ENCODE peak calls at places on chromosome 18, in seven cellular contexts. V is HFFc6, M is transverse colon, Z is endothelial cell, P is progenitor cell of endocrine pancreas, O is spleen, D is nephron progenitor cell. Y is an unnamed sample.

GRCh38 chr18:37012452-37012851 is 183.5 kb downstream of the KIAA1328 start:
- DNase-seq in P (no peak), Z (no peak), M (no peak), V (no peak), O (no peak), D (no peak), Y (no peak)

GRCh38 chr18:57542801-57543427 is 43.6 kb downstream of the FECH start:
- DNase-seq in Z (no peak), D (peak; percentile 23), O (no peak), P (no peak), V (peak; percentile 46), M (no peak), Y (no peak)

GRCh38 chr18:37778417-37779165 is 213.0 kb upstream of the CELF4 start:
- DNase-seq in M (peak; percentile 43), V (peak; percentile 2), O (peak; percentile 82), D (peak; percentile 92), Z (peak; percentile 89), P (peak; percentile 75), Y (no peak)

GRCh38 chr18:3119401-3120323 is 100.1 kb downstream of the MYOM1 start:
- DNase-seq in Z (no peak), P (no peak), M (peak; percentile 26), V (no peak), O (no peak), D (no peak), Y (no peak)

GRCh38 chr18:79524181-79525078 is 128.7 kb downstream of the NFATC1 start:
- DNase-seq in P (no peak), V (no peak), M (no peak), Z (no peak), D (no peak), O (peak; percentile 89), Y (peak; percentile 56)

GRCh38 chr18:70998490-70998889 is 709.6 kb downstream of the SOCS6 start:
- DNase-seq in M (no peak), Z (no peak), V (no peak), D (no peak), P (no peak), O (no peak), Y (no peak)

GRCh38 chr18:9861933-9862332 is 23.8 kb upstream of the TXNDC2 start:
- DNase-seq in M (no peak), P (no peak), D (no peak), V (no peak), Z (no peak), O (no peak), Y (no peak)

GRCh38 chr18:54926593-54927297 is 32.5 kb downstream of the CCDC68 start:
- DNase-seq in D (no peak), Z (no peak), O (no peak), M (no peak), V (peak; percentile 8), P (no peak), Y (no peak)

GRCh38 chr18:3454365-3455089 is 4.6 kb downstream of the TGIF1 start:
- DNase-seq in M (peak; percentile 39), O (no peak), D (peak; percentile 42), Z (peak; percentile 47), V (peak; percentile 61), P (no peak), Y (no peak)

GRCh38 chr18:8324343-8325065 is 284.7 kb upstream of the RAB12 start:
- DNase-seq in O (no peak), P (no peak), V (no peak), D (no peak), Z (no peak), M (no peak), Y (no peak)

DNA sequence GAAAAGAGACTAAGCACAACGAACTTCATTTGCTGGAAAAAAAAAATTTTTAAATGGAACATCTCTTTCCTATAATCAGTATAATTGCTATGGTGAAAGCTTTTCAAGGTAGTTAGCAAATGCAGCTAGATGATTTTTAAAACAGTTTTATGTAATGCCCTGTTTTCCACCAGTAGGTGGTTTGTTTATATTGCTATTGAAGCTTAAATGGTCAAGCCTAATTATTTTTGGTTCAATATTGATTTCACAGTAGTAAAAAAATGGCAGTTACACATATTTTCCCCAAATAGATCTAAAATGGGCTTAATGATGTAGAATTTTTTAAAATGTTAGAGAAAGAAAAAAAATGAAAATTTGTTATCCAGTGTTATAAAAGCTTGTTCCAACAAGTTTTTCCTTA is 70.2 kb downstream of the CDH19 start:
- DNase-seq in M (no peak), V (no peak), P (no peak), O (no peak), D (no peak), Z (no peak), Y (no peak)
- TF ChIP-seq CTCF in M (no peak), V (no peak), P (peak; percentile 39), O (no peak), D (no peak), Z (peak; percentile 35), Y (no peak)

GRCh38 chr18:42137671-42138375 is 182.8 kb downstream of the PIK3C3 start:
- DNase-seq in O (no peak), Z (no peak), P (no peak), M (no peak), D (no peak), V (no peak), Y (no peak)

GRCh38 chr18:42141439-42141838 is 186.4 kb downstream of the PIK3C3 start:
- DNase-seq in P (no peak), M (no peak), Z (no peak), O (no peak), D (no peak), V (peak; percentile 9), Y (no peak)
- TF ChIP-seq CTCF in P (no peak), M (no peak), Z (no peak), O (no peak), D (no peak), V (peak; percentile 24), Y (no peak)

DNA sequence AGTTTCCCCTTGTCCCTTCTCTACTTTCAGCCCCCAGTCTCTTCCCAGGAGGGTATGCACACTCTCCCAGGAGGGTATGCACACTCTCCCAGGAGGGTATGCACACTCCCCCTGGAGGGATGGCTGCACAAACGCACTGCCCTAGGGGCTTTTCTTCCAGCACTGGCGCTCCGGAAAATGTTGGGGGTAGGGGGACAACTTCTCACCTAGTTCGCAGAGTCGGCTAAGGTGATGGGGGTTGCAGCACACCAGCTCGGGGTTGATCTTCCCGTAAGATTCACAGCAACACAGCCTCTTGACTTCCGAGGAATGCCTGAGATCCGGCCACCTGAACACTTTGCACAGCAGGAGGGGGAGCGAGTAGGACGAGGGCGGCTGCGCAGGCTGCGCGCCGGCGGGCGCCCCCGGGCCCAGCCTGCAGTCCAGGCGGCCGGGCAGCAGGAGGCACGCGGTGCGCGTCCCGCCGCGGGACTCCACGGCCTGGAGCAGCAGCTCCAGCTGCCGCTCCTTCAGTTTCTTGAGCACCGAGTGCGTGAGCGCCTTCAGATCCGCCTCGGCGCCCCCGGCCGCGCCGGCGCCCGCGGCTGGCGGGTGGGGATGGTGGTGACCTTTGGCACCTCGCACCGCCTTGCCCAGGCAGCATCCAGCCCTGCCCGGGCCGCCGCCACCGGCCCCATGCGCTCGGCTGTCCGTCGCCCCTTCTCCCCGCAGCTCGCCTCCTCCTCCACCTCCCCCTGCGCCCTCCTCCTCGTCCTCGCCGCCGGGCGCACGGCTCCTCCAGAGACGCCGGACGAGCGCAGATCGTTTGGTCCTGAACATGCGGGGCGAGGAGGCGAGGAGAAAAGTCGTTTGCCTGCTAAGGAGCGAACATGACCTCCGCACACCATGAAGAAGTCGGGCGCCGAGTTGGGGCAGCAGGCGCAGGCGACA is 894 bp downstream of the SMAD7 start:
- DNase-seq in P (peak; percentile 44), D (peak; percentile 62), V (no peak), Z (peak; percentile 55), M (peak; percentile 52), O (peak; percentile 87), Y (peak; percentile 42)
- TF ChIP-seq CTCF in P (peak; percentile 45), D (no peak), V (peak; percentile 60), Z (peak; percentile 17), M (peak; percentile 17), O (no peak), Y (no peak)

DNA sequence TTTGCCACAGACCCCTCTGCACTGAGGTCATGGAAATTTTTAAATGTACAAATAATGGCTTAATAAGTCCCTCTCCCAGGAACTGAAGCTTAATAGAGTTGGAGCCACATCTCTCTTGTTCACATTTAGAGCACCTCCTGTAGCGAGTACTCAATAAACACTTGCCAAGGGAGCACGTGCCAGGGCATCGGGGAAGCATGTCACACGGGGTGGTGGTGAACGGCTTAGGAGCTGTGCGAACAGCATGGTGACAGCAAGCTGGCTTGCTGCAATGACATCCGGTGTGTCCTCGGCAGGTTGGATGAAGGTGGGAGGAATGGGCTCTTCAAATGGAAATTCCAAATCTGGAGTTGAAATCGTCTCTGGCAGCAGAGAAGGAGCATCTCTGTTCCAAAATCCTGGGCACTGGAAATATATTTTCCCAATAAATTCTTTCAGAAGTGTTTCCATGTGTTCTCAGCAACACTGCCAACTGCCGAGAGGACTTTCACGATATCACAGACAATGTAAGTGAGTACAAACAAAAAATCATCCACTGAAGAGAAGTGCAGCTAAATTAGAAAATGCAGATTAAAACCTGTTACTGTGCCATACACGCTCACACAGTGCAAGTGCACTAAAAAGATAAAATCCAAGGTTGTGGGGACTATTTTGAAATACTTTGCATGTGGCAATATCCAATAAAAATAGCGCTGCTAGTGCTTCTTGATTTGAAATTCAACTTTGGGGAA is 74.2 kb downstream of the GALR1 start:
- DNase-seq in Z (no peak), D (no peak), O (no peak), P (no peak), V (no peak), M (no peak), Y (no peak)
- TF ChIP-seq CTCF in Z (no peak), D (no peak), O (no peak), P (no peak), V (no peak), M (no peak), Y (no peak)

GRCh38 chr18:43422483-43422882 is 145.2 kb upstream of the SYT4 start:
- DNase-seq in O (no peak), Z (no peak), V (no peak), P (no peak), D (peak; percentile 5), M (no peak), Y (no peak)
- TF ChIP-seq CTCF in O (no peak), Z (no peak), V (no peak), P (peak; percentile 48), D (peak; percentile 28), M (no peak), Y (no peak)

GRCh38 chr18:48105317-48105716 is 174.9 kb upstream of the SMAD2 start:
- DNase-seq in V (no peak), P (no peak), D (no peak), Z (no peak), M (no peak), O (no peak), Y (no peak)
- TF ChIP-seq CTCF in V (peak; percentile 25), P (no peak), D (no peak), Z (no peak), M (no peak), O (no peak), Y (no peak)